ENCODE peak calls at places on chromosomes 11 and 22, in eight cellular contexts. U, Y, L, S, G, O, V and R are unnamed samples.

GRCh38 chr22:28108851-28109250 is 189.8 kb upstream of the PITPNB start:
- DNase-seq in L (no peak), S (no peak), O (no peak), U (no peak), Y (no peak), V (no peak), G (no peak), R (no peak)

GRCh38 chr22:31119026-31119717 is 3.6 kb upstream of the INPP5J start:
- DNase-seq in L (no peak), V (no peak), S (no peak), Y (no peak), U (no peak), O (no peak), G (no peak), R (no peak)

GRCh38 chr11:40338739-40339138 is 1120.7 kb downstream of the LRRC4C start:
- DNase-seq in O (no peak), Y (peak), V (no peak), L (no peak), S (no peak), U (no peak), G (no peak), R (no peak)

GRCh38 chr11:66288138-66288865 is 641 bp downstream of the YIF1A start:
- DNase-seq in S (no peak), Y (peak), L (no peak), G (no peak), O (no peak), V (peak), U (no peak), R (no peak)

GRCh38 chr22:30874431-30875370 is 93.9 kb downstream of the MORC2 start:
- DNase-seq in G (no peak), Y (no peak), O (no peak), L (no peak), U (no peak), S (no peak), V (no peak), R (no peak)

GRCh38 chr11:10899542-10899830 is 41.6 kb upstream of the ZBED5 start:
- DNase-seq in S (no peak), U (no peak), L (peak), V (peak), G (no peak), Y (no peak), O (no peak), R (peak)

GRCh38 chr22:35643991-35644390 is 4.3 kb upstream of the APOL6 start:
- DNase-seq in U (no peak), L (no peak), V (no peak), Y (peak), O (no peak), G (no peak), S (no peak), R (no peak)

GRCh38 chr11:26286472-26287066 is 45.4 kb upstream of the ANO3 start:
- DNase-seq in V (no peak), S (no peak), G (no peak), O (no peak), U (no peak), Y (peak), L (no peak), R (no peak)

GRCh38 chr11:73140213-73141030 is 1.7 kb downstream of the FCHSD2 start:
- DNase-seq in O (no peak), V (peak), U (no peak), G (no peak), Y (peak), L (peak), S (no peak), R (no peak)

GRCh38 chr22:46030241-46030880 is 53.4 kb upstream of the WNT7B start:
- DNase-seq in L (peak), Y (no peak), S (no peak), V (peak), O (no peak), U (no peak), G (no peak), R (no peak)

GRCh38 chr11:59172345-59173079 is 580 bp downstream of the DTX4 start:
- DNase-seq in U (no peak), L (no peak), G (peak), S (peak), V (peak), O (no peak), Y (peak), R (no peak)

GRCh38 chr11:107928767-107929507 is 689 bp downstream of the RAB39A start:
- DNase-seq in G (no peak), V (peak), U (peak), O (no peak), S (no peak), Y (no peak), L (no peak), R (no peak)

GRCh38 chr11:83472328-83472727 is 186.2 kb upstream of the CCDC90B start:
- DNase-seq in S (no peak), V (no peak), O (no peak), U (no peak), L (no peak), Y (no peak), G (no peak), R (no peak)

GRCh38 chr11:17991799-17992433 is 20.9 kb downstream of the SERGEF start:
- DNase-seq in V (no peak), S (peak), G (no peak), Y (peak), U (no peak), O (peak), L (no peak), R (no peak)

GRCh38 chr11:10483174-10483573 is 28.1 kb downstream of the AMPD3 start:
- DNase-seq in G (no peak), L (no peak), U (no peak), V (no peak), Y (no peak), O (no peak), S (no peak), R (no peak)

GRCh38 chr11:697028-697491 is 1.4 kb downstream of the TMEM80 start:
- DNase-seq in S (no peak), V (no peak), O (no peak), U (no peak), Y (peak), L (no peak), G (peak), R (no peak)

GRCh38 chr22:26681395-26681821 is 24.0 kb downstream of the MIAT start:
- DNase-seq in V (no peak), G (no peak), U (no peak), L (no peak), Y (no peak), S (no peak), O (no peak), R (no peak)

GRCh38 chr11:27933992-27934829 is 173.7 kb downstream of the KIF18A start:
- DNase-seq in Y (peak), S (no peak), G (no peak), U (no peak), V (no peak), O (peak), L (peak), R (no peak)

GRCh38 chr11:62880231-62880802 is 379 bp upstream of the SLC3A2 start:
- DNase-seq in Y (peak), G (no peak), V (no peak), S (peak), O (no peak), U (no peak), L (peak), R (peak)

GRCh38 chr22:30934053-30934452 is 34.5 kb downstream of the MORC2 start:
- DNase-seq in O (no peak), U (no peak), L (no peak), V (peak), Y (no peak), S (no peak), G (no peak), R (no peak)

GRCh38 chr22:36435516-36436415 is 45.7 kb downstream of the TXN2 start:
- DNase-seq in S (peak), V (no peak), G (peak), U (no peak), O (no peak), L (no peak), Y (no peak), R (no peak)

GRCh38 chr11:76653674-76654309 is 16.8 kb downstream of the LRRC32 start:
- DNase-seq in O (no peak), U (peak), Y (no peak), G (no peak), S (no peak), L (peak), V (peak), R (no peak)

GRCh38 chr11:120168108-120168959 is 30.4 kb upstream of the TRIM29 start:
- DNase-seq in G (no peak), O (no peak), V (peak), Y (no peak), U (peak), L (no peak), S (no peak), R (no peak)

GRCh38 chr22:27650572-27650971 is 151.0 kb downstream of the MN1 start:
- DNase-seq in Y (no peak), G (no peak), U (no peak), S (no peak), L (no peak), O (no peak), V (no peak), R (no peak)

GRCh38 chr22:49962751-49963646 is 2.4 kb downstream of the PIM3 start:
- DNase-seq in G (no peak), Y (no peak), L (peak), U (no peak), S (peak), O (no peak), V (peak), R (no peak)

GRCh38 chr11:60485987-60486386 is 6.6 kb upstream of the MS4A12 start:
- DNase-seq in O (peak), U (peak), L (no peak), Y (peak), S (no peak), G (peak), V (no peak), R (no peak)

GRCh38 chr22:27620367-27621154 is 181.0 kb downstream of the MN1 start:
- DNase-seq in S (no peak), G (no peak), O (no peak), L (no peak), U (no peak), Y (peak), V (no peak), R (no peak)

GRCh38 chr11:70572974-70573260 is 174.6 kb downstream of the CTTN start:
- DNase-seq in V (peak), S (no peak), O (no peak), U (no peak), G (no peak), L (no peak), Y (no peak), R (no peak)

GRCh38 chr11:29272019-29272654 is 744.7 kb downstream of the KCNA4 start:
- DNase-seq in G (no peak), U (no peak), Y (peak), L (no peak), S (no peak), O (peak), V (no peak), R (no peak)
- TF ChIP-seq CTCF in G (no peak), U (no peak), Y (peak), L (no peak), S (no peak), O (peak), V (no peak), R (no peak)

GRCh38 chr11:113317297-113317696 is 2.9 kb downstream of the TTC12 start:
- DNase-seq in O (no peak), V (no peak), U (no peak), S (no peak), G (no peak), Y (no peak), L (no peak), R (no peak)
- H3K27ac ChIP-seq in O (no peak), V (no peak), U (no peak), S (no peak), G (no peak), Y (no peak), L (no peak), R (no peak)

DNA sequence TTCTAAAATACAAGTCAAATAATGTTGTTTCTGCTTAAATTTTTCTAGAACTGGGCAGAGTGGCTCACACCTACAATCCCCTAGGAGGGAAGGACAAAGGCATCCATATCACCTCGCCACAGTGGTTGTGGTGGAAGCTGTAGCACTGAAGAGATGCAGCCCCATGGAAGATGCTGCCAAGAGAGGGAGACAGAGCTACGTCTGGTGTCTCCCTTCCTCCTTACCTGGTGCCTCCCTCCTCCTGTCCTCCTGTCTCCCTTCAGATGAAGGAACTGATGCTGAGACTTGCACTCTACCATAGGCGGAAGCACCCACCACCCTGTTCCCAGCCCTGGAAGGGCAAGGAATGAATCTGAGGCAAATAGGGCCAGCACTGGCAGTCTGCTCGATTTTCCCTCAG is 22.3 kb downstream of the MMP27 start:
- DNase-seq in L (no peak), V (no peak), S (no peak), U (no peak), Y (peak), G (no peak), O (peak), R (no peak)
- TF ChIP-seq CTCF in L (no peak), V (no peak), S (no peak), U (no peak), Y (peak), G (peak), O (peak), R (no peak)

GRCh38 chr22:37970864-37971263 is 13.5 kb downstream of the SOX10 start:
- DNase-seq in V (no peak), U (no peak), L (no peak), S (no peak), Y (no peak), G (no peak), O (no peak), R (no peak)
- H3K27ac ChIP-seq in V (no peak), U (peak), L (no peak), S (no peak), Y (no peak), G (no peak), O (no peak), R (no peak)

DNA sequence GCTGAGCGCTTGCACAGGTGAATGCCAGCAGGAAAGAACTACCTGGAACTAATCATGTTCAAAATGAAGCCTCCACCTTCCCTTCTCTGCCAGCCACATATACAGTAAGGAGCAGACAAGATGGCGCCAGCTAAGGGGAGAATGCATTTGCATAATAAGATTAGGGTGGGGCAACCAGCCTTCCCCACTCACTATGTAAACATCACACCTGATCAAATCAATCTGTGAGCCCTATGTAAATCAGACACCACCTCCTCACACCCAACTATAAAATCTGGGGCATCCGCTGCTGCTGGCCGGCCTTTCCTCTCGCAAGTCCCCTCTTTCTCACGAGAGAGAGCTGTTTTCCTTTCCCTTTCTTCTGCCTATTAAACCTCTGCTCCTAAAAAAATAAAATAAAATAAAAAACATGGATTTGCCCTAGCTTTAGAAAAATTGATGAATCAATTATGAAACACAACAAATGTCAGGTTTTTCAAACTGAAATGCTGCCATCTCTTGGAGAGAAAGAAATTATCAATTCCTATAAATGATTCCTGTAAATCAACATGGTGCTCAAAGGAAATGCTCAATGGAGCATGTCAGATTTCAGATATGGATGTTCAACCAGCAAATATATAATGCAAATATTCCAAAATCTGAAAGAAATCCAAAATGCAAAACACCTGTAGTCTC is 108.9 kb downstream of the SGSM3 start:
- DNase-seq in S (no peak), Y (no peak), O (no peak), V (no peak), G (no peak), U (no peak), L (no peak), R (no peak)
- TF ChIP-seq CTCF in S (peak), Y (peak), O (no peak), V (no peak), G (no peak), U (no peak), L (no peak), R (no peak)

DNA sequence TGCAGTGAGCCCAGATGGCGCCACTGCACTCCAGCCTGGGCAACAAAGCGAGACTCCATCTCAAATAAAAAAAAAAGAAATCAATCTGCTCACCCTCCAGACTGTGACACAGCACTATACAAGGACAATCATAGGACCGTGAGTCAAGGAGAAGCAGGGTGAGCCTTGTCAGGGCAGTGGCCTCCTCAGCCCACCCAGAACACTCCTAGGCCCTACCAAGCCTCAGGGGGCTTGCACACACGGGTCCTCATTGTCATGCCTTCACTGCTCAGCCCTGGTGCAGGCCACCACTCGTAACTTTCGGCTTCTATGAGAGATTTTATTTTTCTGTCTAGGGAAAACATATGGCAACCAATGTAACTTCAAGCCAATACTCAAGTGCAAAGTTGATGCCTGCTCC is 35.8 kb downstream of the DGCR2 start:
- DNase-seq in S (no peak), U (no peak), V (peak), L (no peak), G (no peak), Y (no peak), O (no peak), R (no peak)
- H3K27ac ChIP-seq in S (no peak), U (peak), V (no peak), L (no peak), G (no peak), Y (no peak), O (peak), R (no peak)

DNA sequence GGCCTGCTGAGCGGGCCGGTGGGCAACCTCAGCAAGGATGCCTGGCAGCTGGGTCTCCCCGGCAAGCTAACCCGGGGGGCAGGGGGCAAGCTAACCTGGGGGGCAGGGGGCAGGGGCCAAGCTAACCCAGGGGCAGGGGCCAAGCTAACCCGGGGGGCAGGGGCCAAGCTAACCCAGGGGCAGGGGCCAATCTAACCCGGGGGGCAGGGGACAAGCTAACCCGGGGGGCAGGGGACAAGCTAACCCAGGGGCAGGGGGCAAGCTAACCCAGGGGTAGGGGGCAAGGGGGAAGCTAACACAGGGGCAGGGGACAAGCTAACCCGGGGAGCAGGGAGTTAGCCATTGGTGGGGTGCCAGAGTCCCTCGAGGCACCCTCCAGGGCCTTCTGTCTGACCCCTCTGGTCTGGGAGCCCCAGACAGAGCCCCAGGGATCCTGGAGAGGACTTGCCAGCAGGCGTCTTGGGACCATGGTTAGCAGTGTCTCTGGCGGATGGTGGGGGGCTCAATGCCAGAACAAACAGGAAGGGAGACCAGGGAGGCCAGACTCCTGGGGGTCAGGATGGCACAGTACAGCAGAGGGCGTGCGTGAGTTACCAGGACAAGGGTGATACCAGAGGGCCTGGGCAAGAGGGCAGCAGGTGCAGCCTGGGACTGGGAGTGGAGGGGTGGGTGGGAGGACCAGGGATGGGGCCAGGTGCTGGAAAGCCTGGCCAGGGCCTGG is 16.1 kb downstream of the IGF2 start:
- DNase-seq in Y (no peak), L (no peak), G (no peak), O (no peak), V (no peak), S (no peak), U (no peak), R (no peak)
- TF ChIP-seq CTCF in Y (no peak), L (no peak), G (no peak), O (peak), V (no peak), S (no peak), U (no peak), R (no peak)

GRCh38 chr22:38738475-38739070 is 17.2 kb downstream of the SUN2 start:
- DNase-seq in U (no peak), O (no peak), V (peak), G (no peak), L (no peak), Y (no peak), S (no peak), R (no peak)

GRCh38 chr22:38739300-38740055 is 16.3 kb downstream of the SUN2 start:
- DNase-seq in O (no peak), S (no peak), Y (no peak), U (no peak), V (peak), G (no peak), L (no peak), R (no peak)

GRCh38 chr22:38735465-38736256 is 20.1 kb downstream of the SUN2 start:
- DNase-seq in L (no peak), S (no peak), G (no peak), V (peak), U (no peak), O (no peak), Y (no peak), R (no peak)

GRCh38 chr22:38736257-38736570 is 19.6 kb downstream of the SUN2 start:
- DNase-seq in U (no peak), L (no peak), O (no peak), V (no peak), G (no peak), S (no peak), Y (no peak), R (no peak)

DNA sequence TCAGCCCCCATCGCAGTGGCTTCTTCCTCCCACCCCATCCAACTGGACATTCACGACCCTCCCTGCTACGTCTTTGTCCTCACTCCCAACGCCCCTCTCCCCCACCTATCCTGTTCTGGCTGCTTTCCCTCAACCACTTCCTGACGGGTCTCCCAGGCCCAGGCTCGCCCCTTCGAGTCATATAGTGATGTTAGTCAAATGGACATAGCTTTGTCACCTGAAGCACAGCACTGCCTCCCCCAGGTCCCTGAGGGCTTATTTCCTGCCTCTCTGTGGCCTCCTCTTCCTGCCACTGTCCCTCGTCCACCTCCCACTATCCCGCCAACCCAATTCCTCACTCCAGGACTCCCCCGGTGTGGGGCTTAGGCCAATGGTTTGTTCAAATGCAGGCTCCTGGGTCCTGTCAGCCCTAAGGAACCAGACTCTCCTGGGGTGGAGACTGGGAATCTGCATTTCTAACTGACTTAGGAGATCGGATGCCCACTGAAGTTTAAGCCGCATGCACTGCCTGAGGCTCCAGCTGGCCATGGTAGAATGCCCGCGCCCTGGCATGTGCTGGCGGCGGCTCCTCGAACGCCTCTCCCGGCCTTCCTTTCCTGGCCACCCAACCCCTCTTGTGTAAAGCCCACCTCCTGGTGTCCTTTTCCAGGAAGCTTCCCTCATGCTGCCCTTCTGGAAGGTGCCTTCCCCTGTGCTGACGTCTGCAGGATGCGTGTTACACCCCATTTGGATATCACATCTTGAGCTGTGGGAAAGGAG is 18.3 kb downstream of the SUN2 start:
- DNase-seq in L (no peak), V (peak), Y (peak), G (no peak), O (no peak), S (no peak), U (no peak), R (no peak)
- H3K27ac ChIP-seq in L (no peak), V (no peak), Y (peak), G (no peak), O (no peak), S (peak), U (no peak), R (peak)